ENCODE peak calls at places on chromosomes 7 and 10, in nine cellular contexts. One of them, this sample, is unnamed. For H3K36me3, the result is how much of the 10 kb centered on the place peaks cover.

GRCh38 chr10:16732376-16732775 is 84.8 kb downstream of the RSU1 start:
- DNase-seq in transverse colon: no peak
- DNase-seq in brain microvascular endothelial cell: peak
- DNase-seq in left lung: no peak
- DNase-seq in CD8-positive, alpha-beta memory T cell: no peak
- DNase-seq in mammary epithelial cell: peak
- DNase-seq in H7: no peak
- DNase-seq in IMR-90: peak
- DNase-seq in cardiac muscle cell: no peak
- DNase-seq in this sample: no peak

GRCh38 chr7:96330193-96330592 is 8.3 kb upstream of the SLC25A13 start:
- DNase-seq in transverse colon: no peak
- DNase-seq in brain microvascular endothelial cell: no peak
- DNase-seq in left lung: no peak
- DNase-seq in CD8-positive, alpha-beta memory T cell: no peak
- DNase-seq in mammary epithelial cell: peak
- DNase-seq in H7: no peak
- DNase-seq in IMR-90: no peak
- DNase-seq in cardiac muscle cell: no peak
- DNase-seq in this sample: no peak

GRCh38 chr10:62384057-62384446 is 9.9 kb downstream of the ZNF365 start:
- DNase-seq in transverse colon: no peak
- DNase-seq in brain microvascular endothelial cell: peak
- DNase-seq in left lung: no peak
- DNase-seq in CD8-positive, alpha-beta memory T cell: peak
- DNase-seq in mammary epithelial cell: peak
- DNase-seq in H7: no peak
- DNase-seq in IMR-90: peak
- DNase-seq in cardiac muscle cell: no peak
- DNase-seq in this sample: no peak

GRCh38 chr10:60992661-60993060 is 48.7 kb upstream of the RHOBTB1 start:
- DNase-seq in transverse colon: no peak
- DNase-seq in brain microvascular endothelial cell: no peak
- DNase-seq in left lung: no peak
- DNase-seq in CD8-positive, alpha-beta memory T cell: no peak
- DNase-seq in mammary epithelial cell: no peak
- DNase-seq in H7: no peak
- DNase-seq in IMR-90: no peak
- DNase-seq in cardiac muscle cell: no peak
- DNase-seq in this sample: no peak

GRCh38 chr7:63044721-63045120 is 953.9 kb upstream of the ZNF722 start:
- DNase-seq in transverse colon: no peak
- DNase-seq in brain microvascular endothelial cell: no peak
- DNase-seq in left lung: no peak
- DNase-seq in CD8-positive, alpha-beta memory T cell: no peak
- DNase-seq in mammary epithelial cell: no peak
- DNase-seq in H7: no peak
- DNase-seq in IMR-90: no peak
- DNase-seq in cardiac muscle cell: no peak
- DNase-seq in this sample: no peak

GRCh38 chr7:133853706-133854276 is 273.3 kb upstream of the LRGUK start:
- DNase-seq in transverse colon: peak
- DNase-seq in brain microvascular endothelial cell: peak
- DNase-seq in left lung: peak
- DNase-seq in CD8-positive, alpha-beta memory T cell: no peak
- DNase-seq in mammary epithelial cell: peak
- DNase-seq in H7: peak
- DNase-seq in IMR-90: peak
- DNase-seq in cardiac muscle cell: peak
- DNase-seq in this sample: peak

GRCh38 chr10:84333864-84334451 is 5.6 kb downstream of the CCSER2 start:
- DNase-seq in transverse colon: no peak
- DNase-seq in brain microvascular endothelial cell: peak
- DNase-seq in left lung: no peak
- DNase-seq in CD8-positive, alpha-beta memory T cell: peak
- DNase-seq in mammary epithelial cell: peak
- DNase-seq in H7: no peak
- DNase-seq in IMR-90: peak
- DNase-seq in cardiac muscle cell: no peak
- DNase-seq in this sample: no peak

GRCh38 chr7:6443372-6443941 is 4.3 kb downstream of the DAGLB start:
- DNase-seq in transverse colon: no peak
- DNase-seq in brain microvascular endothelial cell: peak
- DNase-seq in left lung: no peak
- DNase-seq in CD8-positive, alpha-beta memory T cell: no peak
- DNase-seq in mammary epithelial cell: peak
- DNase-seq in H7: no peak
- DNase-seq in IMR-90: peak
- DNase-seq in cardiac muscle cell: no peak
- DNase-seq in this sample: no peak

GRCh38 chr7:27242580-27243339 is at the start of gene EVX1:
- DNase-seq in transverse colon: peak
- DNase-seq in brain microvascular endothelial cell: no peak
- DNase-seq in left lung: no peak
- DNase-seq in CD8-positive, alpha-beta memory T cell: no peak
- DNase-seq in mammary epithelial cell: no peak
- DNase-seq in H7: peak
- DNase-seq in IMR-90: peak
- DNase-seq in cardiac muscle cell: no peak
- DNase-seq in this sample: peak

GRCh38 chr10:130167707-130168106 is 31.5 kb downstream of the GLRX3 start:
- DNase-seq in transverse colon: no peak
- DNase-seq in brain microvascular endothelial cell: no peak
- DNase-seq in left lung: no peak
- DNase-seq in CD8-positive, alpha-beta memory T cell: no peak
- DNase-seq in mammary epithelial cell: no peak
- DNase-seq in H7: no peak
- DNase-seq in IMR-90: no peak
- DNase-seq in cardiac muscle cell: no peak
- DNase-seq in this sample: no peak
- H3K36me3 ChIP-seq in transverse colon: under half
- H3K36me3 ChIP-seq in brain microvascular endothelial cell: under half
- H3K36me3 ChIP-seq in left lung: half or more
- H3K36me3 ChIP-seq in CD8-positive, alpha-beta memory T cell: under half
- H3K36me3 ChIP-seq in mammary epithelial cell: under half
- H3K36me3 ChIP-seq in H7: under half
- H3K36me3 ChIP-seq in IMR-90: under half
- H3K36me3 ChIP-seq in cardiac muscle cell: under half
- H3K36me3 ChIP-seq in this sample: under half

GRCh38 chr10:95787447-95787846 is 31.5 kb downstream of the ENTPD1 start:
- DNase-seq in transverse colon: no peak
- DNase-seq in brain microvascular endothelial cell: no peak
- DNase-seq in left lung: no peak
- DNase-seq in CD8-positive, alpha-beta memory T cell: no peak
- DNase-seq in mammary epithelial cell: no peak
- DNase-seq in H7: no peak
- DNase-seq in IMR-90: no peak
- DNase-seq in cardiac muscle cell: no peak
- DNase-seq in this sample: no peak
- H3K36me3 ChIP-seq in transverse colon: under half
- H3K36me3 ChIP-seq in brain microvascular endothelial cell: under half
- H3K36me3 ChIP-seq in left lung: under half
- H3K36me3 ChIP-seq in CD8-positive, alpha-beta memory T cell: under half
- H3K36me3 ChIP-seq in mammary epithelial cell: under half
- H3K36me3 ChIP-seq in H7: under half
- H3K36me3 ChIP-seq in IMR-90: under half
- H3K36me3 ChIP-seq in cardiac muscle cell: under half
- H3K36me3 ChIP-seq in this sample: under half

DNA sequence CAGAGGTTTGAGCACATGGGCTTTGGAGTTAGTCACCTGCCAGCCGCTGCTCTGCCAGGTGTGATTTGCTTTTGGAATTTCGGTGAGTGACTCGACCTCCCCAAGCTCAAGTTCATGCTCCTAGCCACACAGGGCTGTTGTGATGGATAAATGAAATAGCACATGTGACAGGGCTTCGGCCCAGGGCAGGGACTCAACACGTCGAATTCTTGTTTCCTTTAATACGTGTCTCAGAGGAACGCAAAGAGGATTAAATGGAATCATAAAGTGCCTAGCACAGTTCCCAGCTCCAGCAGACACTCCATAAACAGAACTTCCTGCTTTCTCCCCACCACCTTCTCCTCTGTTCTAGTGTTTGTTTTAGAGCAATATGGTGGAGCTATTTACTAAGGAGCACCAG is 88.3 kb upstream of the CHST15 start:
- DNase-seq in transverse colon: no peak
- DNase-seq in brain microvascular endothelial cell: no peak
- DNase-seq in left lung: no peak
- DNase-seq in CD8-positive, alpha-beta memory T cell: no peak
- DNase-seq in mammary epithelial cell: no peak
- DNase-seq in H7: no peak
- DNase-seq in IMR-90: no peak
- DNase-seq in cardiac muscle cell: no peak
- DNase-seq in this sample: no peak
- H3K36me3 ChIP-seq in transverse colon: under half
- H3K36me3 ChIP-seq in brain microvascular endothelial cell: under half
- H3K36me3 ChIP-seq in left lung: under half
- H3K36me3 ChIP-seq in CD8-positive, alpha-beta memory T cell: under half
- H3K36me3 ChIP-seq in mammary epithelial cell: under half
- H3K36me3 ChIP-seq in H7: under half
- H3K36me3 ChIP-seq in IMR-90: under half
- H3K36me3 ChIP-seq in cardiac muscle cell: under half
- H3K36me3 ChIP-seq in this sample: under half

GRCh38 chr7:55485501-55486171 is 86.7 kb downstream of the VOPP1 start:
- DNase-seq in transverse colon: no peak
- DNase-seq in brain microvascular endothelial cell: no peak
- DNase-seq in left lung: no peak
- DNase-seq in CD8-positive, alpha-beta memory T cell: no peak
- DNase-seq in mammary epithelial cell: no peak
- DNase-seq in H7: no peak
- DNase-seq in IMR-90: no peak
- DNase-seq in cardiac muscle cell: no peak
- DNase-seq in this sample: no peak

GRCh38 chr7:55483061-55483460 is 89.2 kb downstream of the VOPP1 start:
- DNase-seq in transverse colon: no peak
- DNase-seq in brain microvascular endothelial cell: no peak
- DNase-seq in left lung: no peak
- DNase-seq in CD8-positive, alpha-beta memory T cell: no peak
- DNase-seq in mammary epithelial cell: no peak
- DNase-seq in H7: no peak
- DNase-seq in IMR-90: no peak
- DNase-seq in cardiac muscle cell: no peak
- DNase-seq in this sample: no peak

GRCh38 chr7:55486172-55486550 is 86.1 kb downstream of the VOPP1 start:
- DNase-seq in transverse colon: no peak
- DNase-seq in brain microvascular endothelial cell: no peak
- DNase-seq in left lung: no peak
- DNase-seq in CD8-positive, alpha-beta memory T cell: no peak
- DNase-seq in mammary epithelial cell: no peak
- DNase-seq in H7: no peak
- DNase-seq in IMR-90: no peak
- DNase-seq in cardiac muscle cell: no peak
- DNase-seq in this sample: no peak

GRCh38 chr7:55484834-55485233 is 87.5 kb downstream of the VOPP1 start:
- DNase-seq in transverse colon: no peak
- DNase-seq in brain microvascular endothelial cell: no peak
- DNase-seq in left lung: no peak
- DNase-seq in CD8-positive, alpha-beta memory T cell: no peak
- DNase-seq in mammary epithelial cell: no peak
- DNase-seq in H7: no peak
- DNase-seq in IMR-90: no peak
- DNase-seq in cardiac muscle cell: no peak
- DNase-seq in this sample: no peak

DNA sequence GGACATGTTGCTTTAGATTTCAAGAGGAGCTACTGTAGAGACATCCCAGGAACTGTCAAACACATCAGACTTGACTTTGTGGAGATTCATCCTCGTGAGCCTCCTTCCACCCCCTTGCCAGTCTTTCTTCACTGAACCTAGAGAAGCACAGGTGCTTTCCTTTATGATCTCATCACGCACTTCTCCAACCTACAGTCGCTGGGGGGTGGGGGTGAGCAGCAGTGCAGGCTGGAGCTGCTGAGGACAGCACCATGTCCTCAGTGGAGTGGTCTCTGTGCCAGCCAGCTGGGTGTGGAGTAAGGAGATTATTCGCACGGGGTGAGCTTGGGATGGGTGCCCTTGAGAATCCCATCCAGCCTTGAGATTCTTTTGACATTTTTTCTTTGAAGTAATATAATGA is 88.1 kb downstream of the VOPP1 start:
- DNase-seq in transverse colon: no peak
- DNase-seq in brain microvascular endothelial cell: no peak
- DNase-seq in left lung: no peak
- DNase-seq in CD8-positive, alpha-beta memory T cell: no peak
- DNase-seq in mammary epithelial cell: no peak
- DNase-seq in H7: no peak
- DNase-seq in IMR-90: no peak
- DNase-seq in cardiac muscle cell: no peak
- DNase-seq in this sample: no peak
- H3K36me3 ChIP-seq in transverse colon: under half
- H3K36me3 ChIP-seq in brain microvascular endothelial cell: under half
- H3K36me3 ChIP-seq in left lung: under half
- H3K36me3 ChIP-seq in CD8-positive, alpha-beta memory T cell: under half
- H3K36me3 ChIP-seq in mammary epithelial cell: under half
- H3K36me3 ChIP-seq in H7: under half
- H3K36me3 ChIP-seq in IMR-90: under half
- H3K36me3 ChIP-seq in cardiac muscle cell: under half
- H3K36me3 ChIP-seq in this sample: under half

GRCh38 chr7:105101864-105102263 is 87.9 kb downstream of the KMT2E start:
- DNase-seq in transverse colon: no peak
- DNase-seq in brain microvascular endothelial cell: no peak
- DNase-seq in left lung: no peak
- DNase-seq in CD8-positive, alpha-beta memory T cell: no peak
- DNase-seq in mammary epithelial cell: no peak
- DNase-seq in H7: no peak
- DNase-seq in IMR-90: no peak
- DNase-seq in cardiac muscle cell: no peak
- DNase-seq in this sample: no peak

GRCh38 chr7:105102557-105103352 is 88.8 kb downstream of the KMT2E start:
- DNase-seq in transverse colon: no peak
- DNase-seq in brain microvascular endothelial cell: no peak
- DNase-seq in left lung: no peak
- DNase-seq in CD8-positive, alpha-beta memory T cell: no peak
- DNase-seq in mammary epithelial cell: no peak
- DNase-seq in H7: no peak
- DNase-seq in IMR-90: no peak
- DNase-seq in cardiac muscle cell: no peak
- DNase-seq in this sample: no peak

GRCh38 chr7:105106473-105106872 is 92.5 kb downstream of the KMT2E start:
- DNase-seq in transverse colon: no peak
- DNase-seq in brain microvascular endothelial cell: no peak
- DNase-seq in left lung: no peak
- DNase-seq in CD8-positive, alpha-beta memory T cell: no peak
- DNase-seq in mammary epithelial cell: no peak
- DNase-seq in H7: no peak
- DNase-seq in IMR-90: no peak
- DNase-seq in cardiac muscle cell: no peak
- DNase-seq in this sample: no peak

GRCh38 chr7:105112440-105113418 is 98.7 kb downstream of the KMT2E start:
- DNase-seq in transverse colon: no peak
- DNase-seq in brain microvascular endothelial cell: no peak
- DNase-seq in left lung: no peak
- DNase-seq in CD8-positive, alpha-beta memory T cell: no peak
- DNase-seq in mammary epithelial cell: no peak
- DNase-seq in H7: no peak
- DNase-seq in IMR-90: no peak
- DNase-seq in cardiac muscle cell: no peak
- DNase-seq in this sample: no peak

DNA sequence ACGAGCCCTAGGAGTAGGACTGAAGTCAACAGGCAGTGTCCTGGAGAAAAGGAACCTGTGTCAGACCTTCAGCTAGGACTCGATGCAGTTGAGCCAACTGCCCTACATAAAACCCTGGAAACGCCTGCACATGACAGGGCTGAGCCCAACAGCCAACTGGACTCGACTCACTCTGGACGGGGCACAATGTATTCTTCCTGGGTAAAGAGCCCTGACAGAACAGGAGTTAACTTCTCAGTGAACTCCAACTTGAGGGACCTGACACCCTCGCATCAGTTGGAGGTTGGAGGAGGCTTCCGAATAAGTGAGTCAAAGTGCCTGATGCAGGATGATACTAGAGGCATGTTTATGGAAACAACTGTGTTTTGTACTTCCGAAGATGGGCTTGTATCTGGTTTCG is 93.5 kb downstream of the KMT2E start:
- DNase-seq in transverse colon: no peak
- DNase-seq in brain microvascular endothelial cell: no peak
- DNase-seq in left lung: no peak
- DNase-seq in CD8-positive, alpha-beta memory T cell: no peak
- DNase-seq in mammary epithelial cell: no peak
- DNase-seq in H7: no peak
- DNase-seq in IMR-90: no peak
- DNase-seq in cardiac muscle cell: no peak
- DNase-seq in this sample: no peak
- H3K36me3 ChIP-seq in transverse colon: half or more
- H3K36me3 ChIP-seq in brain microvascular endothelial cell: half or more
- H3K36me3 ChIP-seq in left lung: half or more
- H3K36me3 ChIP-seq in CD8-positive, alpha-beta memory T cell: half or more
- H3K36me3 ChIP-seq in mammary epithelial cell: under half
- H3K36me3 ChIP-seq in H7: under half
- H3K36me3 ChIP-seq in IMR-90: half or more
- H3K36me3 ChIP-seq in cardiac muscle cell: half or more
- H3K36me3 ChIP-seq in this sample: half or more